ENCODE peak calls at places on chromosomes 13 and 19, in four cellular contexts. E, O, I and B are unnamed samples.

GRCh38 chr13:104385409-104385808 is 1319.2 kb upstream of the SLC10A2 start:
- DNase-seq in O (no peak), E (no peak), I (peak), B (no peak)

GRCh38 chr13:78881746-78882145 is 222.8 kb upstream of the OBI1 start:
- DNase-seq in I (no peak), O (no peak), E (peak), B (peak)

GRCh38 chr19:29843180-29844051 is 31.6 kb downstream of the CCNE1 start:
- DNase-seq in O (no peak), I (peak), E (no peak), B (peak)

GRCh38 chr13:47033216-47033615 is 136.4 kb upstream of the HTR2A start:
- DNase-seq in E (no peak), O (no peak), I (peak), B (no peak)

GRCh38 chr13:33717775-33718174 is 100.2 kb upstream of the RFC3 start:
- DNase-seq in E (no peak), I (no peak), O (no peak), B (no peak)

GRCh38 chr13:75486146-75486545 is 4.2 kb upstream of the TBC1D4 start:
- DNase-seq in O (no peak), E (no peak), I (peak), B (no peak)

GRCh38 chr19:46913852-46914430 is 53.1 kb downstream of the ARHGAP35 start:
- DNase-seq in I (peak), E (no peak), O (no peak), B (no peak)

GRCh38 chr19:42052241-42052863 is 17.7 kb downstream of the GRIK5 start:
- DNase-seq in I (no peak), E (no peak), O (no peak), B (peak)

GRCh38 chr13:106619688-106620555 is 52.0 kb upstream of the ARGLU1 start:
- DNase-seq in E (peak), I (peak), O (no peak), B (peak)

GRCh38 chr13:97539651-97540230 is 105.8 kb downstream of the RAP2A start:
- DNase-seq in O (no peak), I (no peak), E (no peak), B (no peak)

GRCh38 chr19:18503971-18504885 is 17.6 kb downstream of the ELL start:
- DNase-seq in O (no peak), I (peak), E (no peak), B (no peak)

GRCh38 chr19:17202249-17202648 is 12.9 kb upstream of the USE1 start:
- DNase-seq in E (no peak), I (peak), O (no peak), B (no peak)

GRCh38 chr19:18507727-18508440 is 14.0 kb downstream of the ELL start:
- DNase-seq in I (no peak), E (no peak), O (no peak), B (no peak)

GRCh38 chr13:79779761-79780160 is 298.8 kb downstream of the NDFIP2 start:
- DNase-seq in O (no peak), I (peak), E (no peak), B (no peak)

GRCh38 chr19:49339364-49340068 is 4.3 kb downstream of the CD37 start:
- DNase-seq in E (peak), I (peak), O (peak), B (peak)

GRCh38 chr13:97076898-97077297 is 82.6 kb upstream of the OXGR1 start:
- DNase-seq in E (no peak), O (no peak), I (no peak), B (no peak)

GRCh38 chr19:1699998-1700732 is 47.8 kb upstream of the TCF3 start:
- DNase-seq in I (no peak), O (no peak), E (no peak), B (no peak)

GRCh38 chr13:110182003-110182402 is 125.0 kb downstream of the COL4A1 start:
- DNase-seq in I (no peak), O (no peak), E (no peak), B (no peak)

GRCh38 chr13:30840515-30840914 is 65.6 kb upstream of the MEDAG start:
- DNase-seq in O (no peak), E (no peak), I (no peak), B (no peak)

GRCh38 chr13:70905035-70905434 is 796.8 kb upstream of the KLHL1 start:
- DNase-seq in I (no peak), E (no peak), O (no peak), B (no peak)

GRCh38 chr19:3528080-3528479 is 10.9 kb upstream of the TEKTIP1 start:
- DNase-seq in E (no peak), O (no peak), I (no peak), B (no peak)

GRCh38 chr19:38395381-38396127 is 7.1 kb downstream of the SPRED3 start:
- DNase-seq in O (no peak), E (peak), I (no peak), B (peak)

GRCh38 chr13:20825476-20825875 is 51.7 kb upstream of the EEF1AKMT1 start:
- DNase-seq in I (peak), E (no peak), O (no peak), B (no peak)

GRCh38 chr13:113393226-113393571 is 29.3 kb upstream of the GRTP1 start:
- DNase-seq in I (no peak), O (no peak), E (no peak), B (no peak)

GRCh38 chr19:41174297-41174928 is 18.6 kb upstream of the CYP2S1 start:
- DNase-seq in I (no peak), O (no peak), E (no peak), B (no peak)

GRCh38 chr13:20362642-20363041 is 130.5 kb upstream of the GJB6 start:
- DNase-seq in I (no peak), O (no peak), E (no peak), B (no peak)

GRCh38 chr13:19818223-19818842 is 35.6 kb upstream of the PSPC1 start:
- DNase-seq in E (no peak), I (peak), O (no peak), B (peak)

GRCh38 chr19:8214802-8215201 is 5.6 kb downstream of the CERS4 start:
- DNase-seq in I (no peak), E (no peak), O (no peak), B (no peak)

GRCh38 chr19:54345938-54346386 is 7.0 kb upstream of the LILRA4 start:
- DNase-seq in O (no peak), E (no peak), I (no peak), B (no peak)

GRCh38 chr13:101453784-101454201 is 1.3 kb downstream of the ITGBL1 start:
- DNase-seq in O (no peak), I (peak), E (peak), B (peak)

GRCh38 chr13:76917096-76917495 is 30.9 kb upstream of the KCTD12 start:
- DNase-seq in I (no peak), E (no peak), O (no peak), B (no peak)

GRCh38 chr13:25085125-25085742 is 10.7 kb upstream of the PABPC3 start:
- DNase-seq in I (peak), E (peak), O (no peak), B (peak)

GRCh38 chr13:103351035-103351828 is 285.0 kb upstream of the SLC10A2 start:
- DNase-seq in O (no peak), E (no peak), I (peak), B (peak)

GRCh38 chr13:113946409-113947181 is 27.3 kb downstream of the C13orf46 start:
- DNase-seq in O (peak), E (no peak), I (no peak), B (no peak)